ENCODE peak calls at places on chromosome 7, in six cellular contexts. Z is fibroblast of lung; G is neuronal stem cell; X is HCT116; Q is CD8-positive, alpha-beta T cell; T is K562. D is an unnamed sample.

GRCh38 chr7:140060788-140061606 is 1.8 kb downstream of the PARP12 start:
- DNase-seq in Z (peak; percentile 68), G (no peak), X (no peak), Q (no peak), T (peak; percentile 72), D (no peak)

GRCh38 chr7:145868935-145869334 is 247.7 kb upstream of the CNTNAP2 start:
- DNase-seq in Z (no peak), G (no peak), X (no peak), Q (no peak), T (no peak), D (no peak)

GRCh38 chr7:84025332-84025927 is 169.2 kb downstream of the SEMA3A start:
- DNase-seq in Z (peak; percentile 99), G (peak; percentile 48), X (peak; percentile 51), Q (no peak), T (no peak), D (no peak)

GRCh38 chr7:135853499-135853898 is 104.9 kb upstream of the FAM180A start:
- DNase-seq in Z (peak; percentile 79), G (no peak), X (no peak), Q (no peak), T (no peak), D (no peak)

GRCh38 chr7:76121044-76121443 is 73.1 kb downstream of the MDH2 start:
- DNase-seq in Z (no peak), G (no peak), X (no peak), Q (no peak), T (no peak), D (no peak)

GRCh38 chr7:131431289-131431688 is 103.6 kb downstream of the MKLN1 start:
- DNase-seq in Z (peak; percentile 92), G (no peak), X (no peak), Q (no peak), T (no peak), D (no peak)

GRCh38 chr7:92161271-92161670 is 17.7 kb downstream of the LRRD1 start:
- DNase-seq in Z (no peak), G (no peak), X (no peak), Q (no peak), T (peak; percentile 59), D (no peak)

GRCh38 chr7:142629588-142630260 is 119.5 kb upstream of the PRSS1 start:
- DNase-seq in Z (peak; percentile 79), G (no peak), X (no peak), Q (no peak), T (no peak), D (no peak)

GRCh38 chr7:17680943-17681351 is 259.3 kb downstream of the SNX13 start:
- DNase-seq in Z (no peak), G (no peak), X (peak; percentile 12), Q (no peak), T (no peak), D (no peak)

GRCh38 chr7:42940985-42941847 is 9.0 kb downstream of the MRPL32 start:
- DNase-seq in Z (peak; percentile 50), G (peak; percentile 77), X (peak; percentile 51), Q (peak; percentile 65), T (peak; percentile 73), D (peak; percentile 49)

GRCh38 chr7:489876-490275 is 29.8 kb downstream of the PDGFA start:
- DNase-seq in Z (no peak), G (no peak), X (no peak), Q (no peak), T (no peak), D (no peak)

GRCh38 chr7:39664057-39664456 is 40.7 kb downstream of the RALA start:
- DNase-seq in Z (no peak), G (no peak), X (no peak), Q (no peak), T (no peak), D (no peak)

GRCh38 chr7:22776964-22777363 is 45.7 kb downstream of the TOMM7 start:
- DNase-seq in Z (no peak), G (no peak), X (no peak), Q (no peak), T (no peak), D (no peak)

GRCh38 chr7:80088705-80089104 is 45.9 kb upstream of the GNAI1 start:
- DNase-seq in Z (peak; percentile 27), G (no peak), X (no peak), Q (no peak), T (no peak), D (no peak)

DNA sequence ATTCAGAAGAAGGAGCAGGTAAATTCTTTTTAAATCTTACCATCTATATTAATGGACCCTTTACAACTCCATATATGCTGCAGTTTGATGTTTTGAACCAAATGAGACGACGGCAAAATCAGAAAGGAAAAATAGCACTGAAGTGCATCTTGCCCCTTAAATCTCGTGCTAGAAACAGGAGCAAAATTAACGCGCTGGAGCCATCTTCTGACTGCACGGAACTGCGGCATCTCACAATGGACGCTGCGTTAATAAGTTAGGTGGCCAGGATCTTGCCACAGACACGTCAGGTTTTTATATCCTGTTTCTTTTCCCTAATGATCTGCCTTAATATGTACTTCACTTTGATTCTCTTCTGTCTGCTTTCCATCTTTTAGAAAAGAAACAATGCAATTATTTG is 354.5 kb downstream of the TFEC start:
- DNase-seq in Z (peak; percentile 48), G (peak; percentile 29), X (peak; percentile 42), Q (no peak), T (no peak), D (no peak)
- H3K4me3 ChIP-seq in Z (no peak overlapping the region), G (no peak overlapping the region), X (peak overlapping the region; percentile 14), Q (no peak overlapping the region), T (no peak overlapping the region), D (no peak overlapping the region)

DNA sequence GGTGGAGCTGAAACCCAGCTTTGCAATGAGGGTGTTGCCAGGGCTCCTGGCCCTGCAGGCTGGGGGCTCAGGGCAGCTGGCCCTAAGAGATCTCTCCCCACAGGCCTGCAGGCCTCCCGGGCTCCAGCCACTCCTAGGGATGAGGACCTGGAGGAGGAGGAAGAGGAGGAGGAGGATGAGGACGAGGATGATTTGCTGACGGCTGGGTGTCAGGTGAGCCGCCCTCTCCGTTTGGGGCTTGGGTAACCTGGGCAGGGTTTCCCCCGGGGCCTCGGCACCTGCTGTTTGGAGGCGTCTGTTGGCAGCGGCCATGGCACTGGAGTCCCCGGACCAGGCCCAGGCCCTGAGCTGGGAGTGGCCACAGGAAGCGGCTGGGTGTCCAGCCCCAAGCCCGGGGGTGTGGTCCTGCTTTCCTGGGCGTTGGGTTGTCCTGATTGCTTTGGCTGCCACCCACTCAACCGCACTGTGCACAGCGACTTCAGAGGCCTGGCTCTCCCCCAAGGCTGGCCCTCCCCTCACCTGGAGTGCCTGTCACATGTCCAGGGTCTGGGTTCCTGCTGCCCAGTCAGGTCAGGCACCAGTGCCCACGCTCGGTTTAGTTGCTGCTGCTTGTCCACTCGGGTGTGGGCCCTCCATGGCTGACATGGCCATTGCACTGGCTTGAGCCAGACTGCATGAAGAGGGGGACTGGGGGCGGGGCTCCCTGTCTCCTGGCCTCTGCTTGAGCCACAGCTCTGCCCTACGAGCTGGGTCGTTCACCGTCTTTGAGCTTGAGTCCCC is 5.9 kb downstream of the ZNF316 start:
- DNase-seq in Z (no peak), G (no peak), X (no peak), Q (no peak), T (no peak), D (no peak)
- H3K36me3 ChIP-seq in Z (peaks cover 17% of the 10 kb centered on the region), G (peaks cover 93% of the 10 kb centered on the region), X (peaks cover 29% of the 10 kb centered on the region), Q (peaks cover 26% of the 10 kb centered on the region), T (peaks cover 89% of the 10 kb centered on the region), D (no peaks in the 10 kb centered on the region)

DNA sequence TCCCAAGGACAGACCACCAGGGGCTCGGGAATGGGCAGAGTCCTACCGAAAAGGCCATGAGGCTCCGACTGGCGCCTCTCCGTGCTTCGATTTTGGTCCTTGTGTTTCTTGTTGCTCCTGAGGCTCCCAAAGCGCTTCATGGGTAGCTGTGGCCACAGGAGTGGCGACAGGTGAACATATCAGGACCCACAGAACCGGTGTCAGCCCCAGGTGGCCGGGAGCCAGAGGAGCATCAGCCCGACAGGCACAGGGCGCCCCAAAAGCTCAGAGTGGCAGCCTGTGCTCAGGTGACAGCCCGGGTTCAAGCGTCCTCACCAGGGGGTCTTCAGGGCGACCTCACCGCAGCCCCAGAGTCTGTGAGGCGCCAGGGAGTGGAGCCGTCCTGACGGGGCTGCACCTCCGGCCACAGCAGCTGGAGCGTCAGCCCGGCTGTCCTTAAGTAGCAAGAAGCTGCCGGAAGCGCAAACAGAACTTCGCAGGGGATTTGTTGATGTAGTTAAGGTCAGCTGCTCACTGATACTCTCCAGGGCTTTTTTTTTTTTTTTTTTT is 141.0 kb downstream of the PRKAG2 start:
- DNase-seq in Z (no peak), G (no peak), X (no peak), Q (no peak), T (no peak), D (no peak)
- H3K4me3 ChIP-seq in Z (peak overlapping the region; percentile 41), G (peak overlapping the region; percentile 45), X (peak overlapping the region; percentile 41), Q (no peak overlapping the region), T (no peak overlapping the region), D (no peak overlapping the region)

DNA sequence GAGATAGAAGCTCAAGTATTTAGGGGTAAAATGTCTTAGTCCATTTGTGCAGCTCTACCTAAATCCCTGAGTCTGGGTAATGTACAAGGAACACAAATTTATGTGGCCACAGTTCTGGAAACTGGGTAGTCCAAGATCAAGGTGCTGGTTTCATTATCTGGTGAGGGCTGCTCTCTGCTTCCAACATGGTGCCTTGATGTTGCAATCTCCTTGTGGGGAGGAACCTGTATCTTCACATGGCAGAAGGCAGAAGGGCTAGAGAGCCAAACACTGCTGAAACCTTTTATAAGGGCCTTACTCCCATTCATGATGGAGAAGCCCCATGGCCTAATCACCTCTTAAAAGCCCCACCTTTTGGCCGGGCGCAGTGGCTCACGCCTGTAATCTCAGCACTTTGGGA is 8.7 kb upstream of the BAZ1B start:
- DNase-seq in Z (no peak), G (no peak), X (no peak), Q (no peak), T (peak; percentile 35), D (no peak)
- H3K36me3 ChIP-seq in Z (peaks cover 2% of the 10 kb centered on the region), G (peaks cover 9% of the 10 kb centered on the region), X (peaks cover 6% of the 10 kb centered on the region), Q (no peaks in the 10 kb centered on the region), T (peaks cover 7% of the 10 kb centered on the region), D (no peaks in the 10 kb centered on the region)

GRCh38 chr7:122303522-122303970 is 1.0 kb downstream of the FEZF1 start:
- DNase-seq in Z (no peak), G (no peak), X (no peak), Q (no peak), T (no peak), D (no peak)

GRCh38 chr7:122304996-122305421 is 459 bp upstream of the FEZF1 start:
- DNase-seq in Z (no peak), G (no peak), X (no peak), Q (no peak), T (no peak), D (no peak)

GRCh38 chr7:122304604-122304975 is at the start of gene FEZF1:
- DNase-seq in Z (no peak), G (peak; percentile 84), X (peak; percentile 53), Q (no peak), T (no peak), D (no peak)

GRCh38 chr7:122302826-122303521 is 1.6 kb downstream of the FEZF1 start:
- DNase-seq in Z (no peak), G (no peak), X (no peak), Q (no peak), T (no peak), D (no peak)

GRCh38 chr7:122303971-122304603 is 463 bp downstream of the FEZF1 start:
- DNase-seq in Z (no peak), G (no peak), X (no peak), Q (no peak), T (no peak), D (no peak)
- H3K4me3 ChIP-seq in Z (no peak overlapping the region), G (no peak overlapping the region), X (peak overlapping the region; percentile 69), Q (no peak overlapping the region), T (no peak overlapping the region), D (no peak overlapping the region)